ENCODE peak calls at places on chromosomes 5 and 9, in nine cellular contexts. One of them, this sample, is unnamed.

GRCh38 chr9:1453636-1454035 is 403.5 kb downstream of the DMRT2 start:
- DNase-seq in GM06990: no peak
- DNase-seq in natural killer cell: no peak
- DNase-seq in fibroblast of pulmonary artery: no peak
- DNase-seq in GM12865: no peak
- DNase-seq in activated B cell treated with CpG ODN at 0.5 μM for 24 hours: no peak
- DNase-seq in NB4: no peak
- DNase-seq in HL-60: no peak
- DNase-seq in psoas muscle: no peak
- DNase-seq in this sample: no peak

GRCh38 chr9:99889120-99889519 is 17.3 kb upstream of the STX17 start:
- DNase-seq in HL-60: no peak
- DNase-seq in NB4: peak
- DNase-seq in GM06990: no peak
- DNase-seq in natural killer cell: no peak
- DNase-seq in psoas muscle: no peak
- DNase-seq in activated B cell treated with CpG ODN at 0.5 μM for 24 hours: no peak
- DNase-seq in GM12865: peak
- DNase-seq in fibroblast of pulmonary artery: no peak
- DNase-seq in this sample: no peak

GRCh38 chr5:77145666-77146065 is 58.6 kb upstream of the ZBED3 start:
- DNase-seq in GM12865: no peak
- DNase-seq in HL-60: no peak
- DNase-seq in GM06990: no peak
- DNase-seq in fibroblast of pulmonary artery: peak
- DNase-seq in activated B cell treated with CpG ODN at 0.5 μM for 24 hours: no peak
- DNase-seq in NB4: no peak
- DNase-seq in psoas muscle: no peak
- DNase-seq in natural killer cell: no peak
- DNase-seq in this sample: no peak

GRCh38 chr5:12999667-13000066 is 944.8 kb downstream of the DNAH5 start:
- DNase-seq in fibroblast of pulmonary artery: no peak
- DNase-seq in GM06990: no peak
- DNase-seq in NB4: no peak
- DNase-seq in GM12865: no peak
- DNase-seq in psoas muscle: no peak
- DNase-seq in activated B cell treated with CpG ODN at 0.5 μM for 24 hours: no peak
- DNase-seq in HL-60: no peak
- DNase-seq in natural killer cell: no peak
- DNase-seq in this sample: no peak

GRCh38 chr5:60018091-60018490 is 124.6 kb upstream of the PDE4D start:
- DNase-seq in HL-60: no peak
- DNase-seq in psoas muscle: no peak
- DNase-seq in GM12865: no peak
- DNase-seq in activated B cell treated with CpG ODN at 0.5 μM for 24 hours: no peak
- DNase-seq in NB4: no peak
- DNase-seq in GM06990: no peak
- DNase-seq in natural killer cell: no peak
- DNase-seq in fibroblast of pulmonary artery: no peak
- DNase-seq in this sample: no peak

GRCh38 chr5:57956606-57957005 is 474.0 kb upstream of the ACTBL2 start:
- DNase-seq in fibroblast of pulmonary artery: no peak
- DNase-seq in NB4: no peak
- DNase-seq in psoas muscle: no peak
- DNase-seq in activated B cell treated with CpG ODN at 0.5 μM for 24 hours: no peak
- DNase-seq in HL-60: no peak
- DNase-seq in GM06990: no peak
- DNase-seq in natural killer cell: no peak
- DNase-seq in GM12865: no peak
- DNase-seq in this sample: no peak

GRCh38 chr5:53378590-53379247 is 101.7 kb upstream of the FST start:
- DNase-seq in psoas muscle: no peak
- DNase-seq in GM12865: no peak
- DNase-seq in NB4: no peak
- DNase-seq in HL-60: no peak
- DNase-seq in activated B cell treated with CpG ODN at 0.5 μM for 24 hours: no peak
- DNase-seq in natural killer cell: no peak
- DNase-seq in GM06990: no peak
- DNase-seq in fibroblast of pulmonary artery: peak
- DNase-seq in this sample: no peak

GRCh38 chr9:126690431-126691051 is 76.8 kb downstream of the LMX1B start:
- DNase-seq in natural killer cell: peak
- DNase-seq in GM06990: peak
- DNase-seq in psoas muscle: no peak
- DNase-seq in NB4: peak
- DNase-seq in GM12865: peak
- DNase-seq in HL-60: peak
- DNase-seq in fibroblast of pulmonary artery: peak
- DNase-seq in activated B cell treated with CpG ODN at 0.5 μM for 24 hours: peak
- DNase-seq in this sample: peak

GRCh38 chr5:36028816-36029465 is 37.7 kb downstream of the UGT3A2 start:
- DNase-seq in fibroblast of pulmonary artery: no peak
- DNase-seq in psoas muscle: no peak
- DNase-seq in natural killer cell: no peak
- DNase-seq in HL-60: no peak
- DNase-seq in GM12865: no peak
- DNase-seq in GM06990: no peak
- DNase-seq in activated B cell treated with CpG ODN at 0.5 μM for 24 hours: no peak
- DNase-seq in NB4: no peak
- DNase-seq in this sample: no peak

GRCh38 chr9:136254381-136255165 is 9.0 kb upstream of the QSOX2 start:
- DNase-seq in fibroblast of pulmonary artery: no peak
- DNase-seq in GM06990: no peak
- DNase-seq in GM12865: no peak
- DNase-seq in natural killer cell: no peak
- DNase-seq in NB4: no peak
- DNase-seq in psoas muscle: peak
- DNase-seq in HL-60: no peak
- DNase-seq in activated B cell treated with CpG ODN at 0.5 μM for 24 hours: no peak
- DNase-seq in this sample: no peak

GRCh38 chr9:6987381-6987780 is 229.6 kb downstream of the KDM4C start:
- DNase-seq in GM06990: no peak
- DNase-seq in psoas muscle: no peak
- DNase-seq in fibroblast of pulmonary artery: no peak
- DNase-seq in NB4: no peak
- DNase-seq in natural killer cell: no peak
- DNase-seq in activated B cell treated with CpG ODN at 0.5 μM for 24 hours: no peak
- DNase-seq in GM12865: no peak
- DNase-seq in HL-60: no peak
- DNase-seq in this sample: no peak

GRCh38 chr5:154313360-154314017 is 123.0 kb downstream of the GALNT10 start:
- DNase-seq in GM06990: no peak
- DNase-seq in GM12865: peak
- DNase-seq in NB4: no peak
- DNase-seq in fibroblast of pulmonary artery: no peak
- DNase-seq in psoas muscle: no peak
- DNase-seq in activated B cell treated with CpG ODN at 0.5 μM for 24 hours: no peak
- DNase-seq in HL-60: no peak
- DNase-seq in natural killer cell: no peak
- DNase-seq in this sample: no peak

GRCh38 chr5:84436866-84437265 is 52.2 kb upstream of the EDIL3 start:
- DNase-seq in HL-60: no peak
- DNase-seq in natural killer cell: no peak
- DNase-seq in activated B cell treated with CpG ODN at 0.5 μM for 24 hours: no peak
- DNase-seq in GM12865: no peak
- DNase-seq in fibroblast of pulmonary artery: peak
- DNase-seq in GM06990: no peak
- DNase-seq in psoas muscle: no peak
- DNase-seq in NB4: no peak
- DNase-seq in this sample: no peak

GRCh38 chr9:38687389-38687842 is 32.5 kb downstream of the FAM240B start:
- DNase-seq in activated B cell treated with CpG ODN at 0.5 μM for 24 hours: no peak
- DNase-seq in NB4: no peak
- DNase-seq in GM06990: no peak
- DNase-seq in HL-60: no peak
- DNase-seq in GM12865: peak
- DNase-seq in fibroblast of pulmonary artery: no peak
- DNase-seq in psoas muscle: peak
- DNase-seq in natural killer cell: no peak
- DNase-seq in this sample: no peak

GRCh38 chr9:32725066-32725860 is 58.1 kb upstream of the TMEM215 start:
- DNase-seq in psoas muscle: no peak
- DNase-seq in GM06990: no peak
- DNase-seq in activated B cell treated with CpG ODN at 0.5 μM for 24 hours: no peak
- DNase-seq in natural killer cell: no peak
- DNase-seq in GM12865: peak
- DNase-seq in fibroblast of pulmonary artery: peak
- DNase-seq in HL-60: no peak
- DNase-seq in NB4: no peak
- DNase-seq in this sample: no peak

GRCh38 chr9:16057541-16057940 is 504.7 kb downstream of the CCDC171 start:
- DNase-seq in fibroblast of pulmonary artery: no peak
- DNase-seq in GM12865: no peak
- DNase-seq in activated B cell treated with CpG ODN at 0.5 μM for 24 hours: no peak
- DNase-seq in NB4: no peak
- DNase-seq in GM06990: no peak
- DNase-seq in psoas muscle: no peak
- DNase-seq in natural killer cell: no peak
- DNase-seq in HL-60: no peak
- DNase-seq in this sample: no peak
- TF ChIP-seq CTCF in fibroblast of pulmonary artery: no peak
- TF ChIP-seq CTCF in GM12865: no peak
- TF ChIP-seq CTCF in activated B cell treated with CpG ODN at 0.5 μM for 24 hours: no peak
- TF ChIP-seq CTCF in NB4: no peak
- TF ChIP-seq CTCF in GM06990: no peak
- TF ChIP-seq CTCF in psoas muscle: no peak
- TF ChIP-seq CTCF in natural killer cell: no peak
- TF ChIP-seq CTCF in HL-60: no peak
- TF ChIP-seq CTCF in this sample: no peak

DNA sequence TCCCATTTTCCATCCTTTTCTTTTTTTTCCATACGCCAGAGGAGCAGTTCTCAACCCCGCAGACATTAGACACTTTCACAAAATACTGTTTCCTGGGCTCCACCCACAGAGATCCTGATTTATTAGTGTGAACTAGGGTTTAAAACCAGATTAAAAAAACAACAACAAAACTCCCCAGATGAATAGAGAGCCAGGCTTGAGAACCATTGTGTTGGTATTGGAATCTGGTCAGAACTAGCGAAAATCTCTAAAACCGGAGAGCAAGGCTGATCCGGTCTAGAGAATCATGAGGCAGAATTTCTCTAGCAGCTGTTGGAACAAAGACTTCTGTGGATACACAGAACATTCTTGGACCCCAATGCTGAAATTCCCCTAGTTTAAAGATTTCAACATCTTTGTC is 173.0 kb downstream of the PCSK1 start:
- DNase-seq in NB4: no peak
- DNase-seq in fibroblast of pulmonary artery: no peak
- DNase-seq in activated B cell treated with CpG ODN at 0.5 μM for 24 hours: no peak
- DNase-seq in HL-60: no peak
- DNase-seq in psoas muscle: no peak
- DNase-seq in GM12865: no peak
- DNase-seq in GM06990: no peak
- DNase-seq in natural killer cell: no peak
- DNase-seq in this sample: no peak
- TF ChIP-seq CTCF in NB4: no peak
- TF ChIP-seq CTCF in fibroblast of pulmonary artery: no peak
- TF ChIP-seq CTCF in activated B cell treated with CpG ODN at 0.5 μM for 24 hours: no peak
- TF ChIP-seq CTCF in HL-60: no peak
- TF ChIP-seq CTCF in psoas muscle: no peak
- TF ChIP-seq CTCF in GM12865: no peak
- TF ChIP-seq CTCF in GM06990: no peak
- TF ChIP-seq CTCF in natural killer cell: no peak
- TF ChIP-seq CTCF in this sample: no peak

DNA sequence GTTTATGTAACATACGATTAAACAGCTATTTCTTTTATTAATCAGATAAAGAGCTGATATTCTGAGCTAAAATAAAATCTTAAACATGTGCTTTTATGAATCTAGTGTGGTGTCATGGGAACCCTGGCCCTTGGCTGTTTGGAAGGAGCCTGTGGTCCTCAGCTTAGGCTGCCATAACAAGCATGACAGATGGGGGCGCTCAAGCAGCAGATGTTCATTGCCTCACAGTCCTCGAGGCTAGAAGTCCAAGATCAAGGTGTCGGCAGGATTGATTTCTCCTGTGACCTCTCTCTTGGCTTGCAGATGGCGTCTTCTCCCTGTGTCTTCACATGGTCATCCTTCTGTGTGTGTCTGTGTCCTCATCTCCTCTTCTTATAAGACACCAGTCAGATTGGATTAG is 448.2 kb downstream of the GADD45G start:
- DNase-seq in NB4: peak
- DNase-seq in GM12865: peak
- DNase-seq in fibroblast of pulmonary artery: no peak
- DNase-seq in GM06990: no peak
- DNase-seq in HL-60: no peak
- DNase-seq in natural killer cell: no peak
- DNase-seq in psoas muscle: no peak
- DNase-seq in activated B cell treated with CpG ODN at 0.5 μM for 24 hours: no peak
- DNase-seq in this sample: no peak
- TF ChIP-seq CTCF in NB4: peak
- TF ChIP-seq CTCF in GM12865: peak
- TF ChIP-seq CTCF in fibroblast of pulmonary artery: peak
- TF ChIP-seq CTCF in GM06990: peak
- TF ChIP-seq CTCF in HL-60: peak
- TF ChIP-seq CTCF in natural killer cell: no peak
- TF ChIP-seq CTCF in psoas muscle: no peak
- TF ChIP-seq CTCF in activated B cell treated with CpG ODN at 0.5 μM for 24 hours: no peak
- TF ChIP-seq CTCF in this sample: peak

GRCh38 chr9:111037744-111038335 is 430 bp downstream of the LPAR1 start:
- DNase-seq in GM12865: peak
- DNase-seq in GM06990: peak
- DNase-seq in activated B cell treated with CpG ODN at 0.5 μM for 24 hours: no peak
- DNase-seq in HL-60: no peak
- DNase-seq in NB4: no peak
- DNase-seq in fibroblast of pulmonary artery: peak
- DNase-seq in psoas muscle: peak
- DNase-seq in natural killer cell: no peak
- DNase-seq in this sample: peak
- TF ChIP-seq CTCF in GM12865: peak
- TF ChIP-seq CTCF in GM06990: no peak
- TF ChIP-seq CTCF in activated B cell treated with CpG ODN at 0.5 μM for 24 hours: no peak
- TF ChIP-seq CTCF in HL-60: no peak
- TF ChIP-seq CTCF in NB4: no peak
- TF ChIP-seq CTCF in fibroblast of pulmonary artery: no peak
- TF ChIP-seq CTCF in psoas muscle: no peak
- TF ChIP-seq CTCF in natural killer cell: no peak
- TF ChIP-seq CTCF in this sample: peak